ENCODE peak calls at places on chromosomes 6 and 20, in ten cellular contexts. W is NT2/D1; G is right cardiac atrium; S is neuronal stem cell; T is A549; F is tibial nerve; J is GM23248; C is esophagus muscularis mucosa; P is CD8-positive, alpha-beta memory T cell; Y is small intestine. N is an unnamed sample.

GRCh38 chr6:1580109-1580508 is 29.6 kb upstream of the FOXC1 start:
- DNase-seq in W (no peak), G (no peak), S (no peak), T (no peak), F (no peak), J (peak; percentile 49), C (peak; percentile 55), P (no peak), Y (no peak), N (no peak)

GRCh38 chr20:10783660-10784336 is 110.0 kb upstream of the JAG1 start:
- DNase-seq in W (no peak), G (no peak), S (no peak), T (no peak), F (no peak), J (no peak), C (peak; percentile 21), P (no peak), Y (no peak), N (no peak)

GRCh38 chr6:168121308-168121665 is 42.3 kb upstream of the FRMD1 start:
- DNase-seq in W (no peak), G (no peak), S (no peak), T (no peak), F (no peak), J (no peak), C (no peak), P (no peak), Y (no peak), N (no peak)

GRCh38 chr20:45970646-45971424 is 1.2 kb downstream of the ZNF335 start:
- DNase-seq in W (no peak), G (peak; percentile 77), S (no peak), T (no peak), F (peak; percentile 43), J (peak; percentile 75), C (no peak), P (peak; percentile 32), Y (no peak), N (no peak)

GRCh38 chr6:83311231-83311630 is 118.1 kb downstream of the RWDD2A start:
- DNase-seq in W (no peak), G (no peak), S (no peak), T (no peak), F (no peak), J (peak; percentile 34), C (no peak), P (no peak), Y (no peak), N (no peak)

GRCh38 chr20:18717062-18717461 is 96.5 kb upstream of the SCP2D1 start:
- DNase-seq in W (no peak), G (no peak), S (no peak), T (no peak), F (no peak), J (no peak), C (no peak), P (no peak), Y (peak; percentile 14), N (no peak)

GRCh38 chr20:23092861-23093543 is 6.9 kb upstream of the CD93 start:
- DNase-seq in W (no peak), G (no peak), S (no peak), T (no peak), F (no peak), J (no peak), C (no peak), P (no peak), Y (no peak), N (no peak)

GRCh38 chr6:8017276-8017701 is 46.9 kb downstream of the BLOC1S5 start:
- DNase-seq in W (no peak), G (no peak), S (no peak), T (no peak), F (no peak), J (no peak), C (no peak), P (peak; percentile 5), Y (no peak), N (no peak)

GRCh38 chr6:33620158-33620583 is 951 bp upstream of the ITPR3 start:
- DNase-seq in W (no peak), G (peak; percentile 74), S (no peak), T (no peak), F (peak; percentile 33), J (peak; percentile 67), C (no peak), P (peak; percentile 22), Y (peak; percentile 66), N (no peak)

DNA sequence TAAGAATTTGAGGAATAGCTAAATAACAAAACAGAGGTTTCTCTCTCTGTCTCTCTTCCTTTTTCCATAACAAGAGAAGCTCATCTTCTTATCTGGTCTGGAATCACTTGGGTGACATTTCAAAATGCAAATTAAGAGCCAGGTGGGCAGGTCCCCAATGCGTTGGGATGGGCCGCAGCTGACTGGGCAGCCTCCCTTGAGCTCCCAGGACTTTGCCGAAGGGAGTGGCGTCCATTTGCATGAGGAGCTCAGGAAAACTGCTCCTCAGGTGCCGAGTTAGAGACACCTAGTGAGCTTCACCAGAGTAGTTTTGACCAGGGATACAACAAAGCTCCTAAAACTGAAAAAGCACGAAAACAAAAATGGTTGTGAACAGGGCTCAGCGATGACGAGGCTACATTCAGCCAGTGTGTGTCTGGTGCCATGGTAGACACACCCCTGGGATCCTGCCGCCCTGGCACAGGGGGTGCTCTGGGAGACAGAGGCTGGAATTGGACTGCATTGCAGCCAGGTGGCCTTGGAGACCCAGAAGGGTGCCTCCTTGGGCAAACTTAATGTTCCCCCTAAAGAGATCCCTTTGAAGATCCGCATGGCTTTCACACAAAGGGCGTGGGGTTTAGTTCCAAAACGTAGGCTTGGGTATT is 13.5 kb upstream of the SERPINB6 start:
- DNase-seq in W (no peak), G (no peak), S (no peak), T (no peak), F (no peak), J (no peak), C (no peak), P (no peak), Y (peak; percentile 75), N (no peak)
- H3K4me1 ChIP-seq in W (peaks cover 7% of the 10 kb centered on the region), G (peaks cover 8% of the 10 kb centered on the region), S (peaks cover 14% of the 10 kb centered on the region), T (peaks cover 58% of the 10 kb centered on the region), F (no peaks in the 10 kb centered on the region), J (peaks cover 30% of the 10 kb centered on the region), C (peaks cover 36% of the 10 kb centered on the region), P (peaks cover 17% of the 10 kb centered on the region), Y (peaks cover 18% of the 10 kb centered on the region), N (peaks cover 6% of the 10 kb centered on the region)

GRCh38 chr6:23174781-23175361 is 605.5 kb downstream of the HDGFL1 start:
- DNase-seq in W (no peak), G (no peak), S (no peak), T (peak; percentile 36), F (no peak), J (peak; percentile 92), C (no peak), P (no peak), Y (no peak), N (no peak)

GRCh38 chr6:23176471-23176870 is 607.1 kb downstream of the HDGFL1 start:
- DNase-seq in W (no peak), G (no peak), S (no peak), T (no peak), F (no peak), J (no peak), C (no peak), P (no peak), Y (no peak), N (no peak)

GRCh38 chr6:23175391-23175790 is 606.0 kb downstream of the HDGFL1 start:
- DNase-seq in W (no peak), G (no peak), S (no peak), T (no peak), F (no peak), J (peak; percentile 70), C (no peak), P (no peak), Y (no peak), N (no peak)

GRCh38 chr6:23179994-23180393 is 610.6 kb downstream of the HDGFL1 start:
- DNase-seq in W (no peak), G (no peak), S (no peak), T (no peak), F (no peak), J (no peak), C (no peak), P (no peak), Y (no peak), N (no peak)

DNA sequence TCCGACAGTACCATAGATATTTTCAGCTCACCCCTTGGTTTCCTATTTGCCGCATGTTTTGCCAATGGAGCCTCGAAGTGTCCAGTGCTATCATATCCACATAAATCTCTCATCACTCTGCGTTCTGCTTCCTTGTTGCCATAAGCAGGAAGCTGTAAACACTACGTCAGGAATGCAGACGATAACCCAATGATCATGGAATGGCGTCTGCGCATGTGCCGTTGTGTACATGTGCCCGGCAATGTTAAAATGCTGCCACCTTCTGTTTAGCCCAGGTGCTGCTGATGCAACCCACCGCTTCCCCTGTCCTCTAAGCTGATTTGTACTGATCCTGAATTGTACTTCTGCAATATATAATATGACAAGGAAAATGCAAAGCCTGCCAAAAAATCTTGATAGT is 607.5 kb downstream of the HDGFL1 start:
- DNase-seq in W (no peak), G (peak; percentile 75), S (no peak), T (no peak), F (no peak), J (peak; percentile 1), C (no peak), P (no peak), Y (no peak), N (no peak)
- H3K4me3 ChIP-seq in W (no peak overlapping the region), G (peak overlapping the region; percentile 4), S (no peak overlapping the region), T (no peak overlapping the region), F (no peak overlapping the region), J (no peak overlapping the region), C (no peak overlapping the region), P (no peak overlapping the region), Y (no peak overlapping the region), N (no peak overlapping the region)

GRCh38 chr6:15272562-15272961 is 26.7 kb downstream of the JARID2 start:
- DNase-seq in W (no peak), G (no peak), S (no peak), T (no peak), F (no peak), J (no peak), C (no peak), P (no peak), Y (no peak), N (no peak)

GRCh38 chr6:15268130-15268908 is 22.4 kb downstream of the JARID2 start:
- DNase-seq in W (peak; percentile 72), G (no peak), S (no peak), T (no peak), F (no peak), J (peak; percentile 55), C (no peak), P (no peak), Y (no peak), N (no peak)

GRCh38 chr6:15267221-15267620 is 21.4 kb downstream of the JARID2 start:
- DNase-seq in W (no peak), G (no peak), S (no peak), T (no peak), F (no peak), J (no peak), C (no peak), P (no peak), Y (no peak), N (no peak)

GRCh38 chr6:15270402-15270801 is 24.5 kb downstream of the JARID2 start:
- DNase-seq in W (no peak), G (no peak), S (no peak), T (no peak), F (no peak), J (no peak), C (no peak), P (no peak), Y (peak; percentile 70), N (no peak)

GRCh38 chr6:15269619-15270018 is 23.8 kb downstream of the JARID2 start:
- DNase-seq in W (no peak), G (no peak), S (no peak), T (no peak), F (no peak), J (no peak), C (no peak), P (no peak), Y (no peak), N (no peak)
- H3K4me1 ChIP-seq in W (peaks cover 7% of the 10 kb centered on the region), G (peaks cover 32% of the 10 kb centered on the region), S (peaks cover 37% of the 10 kb centered on the region), T (peaks cover 13% of the 10 kb centered on the region), F (no peaks in the 10 kb centered on the region), J (peaks cover 42% of the 10 kb centered on the region), C (peaks cover 50% of the 10 kb centered on the region), P (peaks cover 42% of the 10 kb centered on the region), Y (peaks cover 18% of the 10 kb centered on the region), N (peaks cover 17% of the 10 kb centered on the region)

GRCh38 chr20:17589161-17589834 is 19.4 kb downstream of the DSTN start:
- DNase-seq in W (no peak), G (peak; percentile 56), S (no peak), T (no peak), F (no peak), J (peak; percentile 66), C (no peak), P (no peak), Y (no peak), N (no peak)
- H3K4me3 ChIP-seq in W (no peak overlapping the region), G (no peak overlapping the region), S (no peak overlapping the region), T (no peak overlapping the region), F (no peak overlapping the region), J (no peak overlapping the region), C (peak overlapping the region; percentile 15), P (no peak overlapping the region), Y (no peak overlapping the region), N (no peak overlapping the region)

N was measured in iPS DF 6.9.